ENCODE peak calls at places on chromosomes 12 and 14, in six cellular contexts. R is H4; B is Kasumi-1; I is smooth muscle cell of the brain vasculature; S is stimulated activated CD8-positive, alpha-beta memory T cell treated with anti-CD3 and anti-CD28 coated beads, Interleukin-2, amount 100 ng/mL, for 1 hour; K is WTC11. T is an unnamed sample.

GRCh38 chr12:15880721-15881120 is 1.5 kb upstream of the STRAP start:
- DNase-seq in R (no peak), B (peak), I (no peak), S (no peak), K (no peak), T (no peak)

GRCh38 chr14:52059614-52060013 is 9.2 kb downstream of the NID2 start:
- DNase-seq in R (no peak), B (no peak), I (no peak), S (no peak), K (no peak), T (no peak)

GRCh38 chr14:32472512-32473472 is 143.7 kb downstream of the AKAP6 start:
- DNase-seq in R (peak), B (no peak), I (peak), S (no peak), K (no peak), T (no peak)

GRCh38 chr12:97308576-97309198 is 153.9 kb upstream of the RMST start:
- DNase-seq in R (peak), B (peak), I (peak), S (no peak), K (no peak), T (no peak)

GRCh38 chr14:106010783-106011182 is 484.4 kb downstream of the TMEM121 start:
- DNase-seq in R (no peak), B (no peak), I (no peak), S (no peak), K (no peak), T (no peak)

GRCh38 chr12:109736552-109737108 is 23.0 kb downstream of the FAM222A start:
- DNase-seq in R (peak), B (no peak), I (no peak), S (no peak), K (peak), T (no peak)

GRCh38 chr12:27644446-27644845 is 51.8 kb upstream of the REP15 start:
- DNase-seq in R (no peak), B (no peak), I (no peak), S (no peak), K (no peak), T (no peak)

GRCh38 chr12:91203610-91204009 is 21.0 kb upstream of the DCN start:
- DNase-seq in R (no peak), B (no peak), I (no peak), S (no peak), K (no peak), T (no peak)

GRCh38 chr14:24678801-24679247 is 44.8 kb upstream of the GZMB start:
- DNase-seq in R (peak), B (peak), I (peak), S (peak), K (peak), T (peak)

GRCh38 chr14:99884834-99885648 is 91.8 kb downstream of the EML1 start:
- DNase-seq in R (peak), B (peak), I (no peak), S (no peak), K (no peak), T (no peak)

GRCh38 chr12:44015333-44015941 is 179.6 kb downstream of the TMEM117 start:
- DNase-seq in R (peak), B (peak), I (peak), S (no peak), K (no peak), T (no peak)

GRCh38 chr14:93712838-93713724 is 75.2 kb downstream of the PRIMA1 start:
- DNase-seq in R (no peak), B (no peak), I (no peak), S (no peak), K (no peak), T (no peak)